ENCODE peak calls at places on chromosomes 11 and 22, in four cellular contexts. V is lower lobe of right lung, Y is neuronal stem cell, H is IMR-90. M is an unnamed sample.

GRCh38 chr11:120284272-120284671 is 40.8 kb upstream of the TLCD5 start:
- DNase-seq in V (peak), Y (no peak), H (no peak), M (no peak)

GRCh38 chr11:45857834-45858492 is 10.7 kb downstream of the CRY2 start:
- DNase-seq in V (peak), Y (no peak), H (peak), M (no peak)

GRCh38 chr11:1888811-1889526 is 2.7 kb downstream of the PRR33 start:
- DNase-seq in V (peak), Y (no peak), H (no peak), M (no peak)

GRCh38 chr11:12482839-12483238 is 105.5 kb downstream of the PARVA start:
- DNase-seq in V (no peak), Y (no peak), H (no peak), M (no peak)

GRCh38 chr11:126149759-126150236 is 61.7 kb downstream of the RPUSD4 start:
- DNase-seq in V (no peak), Y (no peak), H (no peak), M (no peak)

GRCh38 chr22:17917490-17917983 is 106.8 kb downstream of the MICAL3 start:
- DNase-seq in V (no peak), Y (no peak), H (no peak), M (no peak)

GRCh38 chr22:47125603-47126002 is 363.2 kb downstream of the TBC1D22A start:
- DNase-seq in V (peak), Y (no peak), H (no peak), M (no peak)

GRCh38 chr11:118615282-118615979 is 8.0 kb downstream of the PHLDB1 start:
- DNase-seq in V (peak), Y (peak), H (no peak), M (no peak)

GRCh38 chr11:8686325-8686724 is 3.7 kb downstream of the RPL27A start:
- DNase-seq in V (no peak), Y (no peak), H (no peak), M (no peak)
- H3K4me3 ChIP-seq in V (no peak), Y (no peak), H (no peak), M (no peak)

GRCh38 chr11:9575531-9576240 is 2.2 kb downstream of the WEE1 start:
- DNase-seq in V (no peak), Y (no peak), H (no peak), M (no peak)

GRCh38 chr11:9574806-9575530 is 1.5 kb downstream of the WEE1 start:
- DNase-seq in V (no peak), Y (no peak), H (peak), M (peak)

GRCh38 chr11:9574556-9574805 is 1.0 kb downstream of the WEE1 start:
- DNase-seq in V (peak), Y (no peak), H (no peak), M (no peak)

GRCh38 chr11:9577551-9577950 is 4.1 kb downstream of the WEE1 start:
- DNase-seq in V (no peak), Y (no peak), H (peak), M (no peak)

DNA sequence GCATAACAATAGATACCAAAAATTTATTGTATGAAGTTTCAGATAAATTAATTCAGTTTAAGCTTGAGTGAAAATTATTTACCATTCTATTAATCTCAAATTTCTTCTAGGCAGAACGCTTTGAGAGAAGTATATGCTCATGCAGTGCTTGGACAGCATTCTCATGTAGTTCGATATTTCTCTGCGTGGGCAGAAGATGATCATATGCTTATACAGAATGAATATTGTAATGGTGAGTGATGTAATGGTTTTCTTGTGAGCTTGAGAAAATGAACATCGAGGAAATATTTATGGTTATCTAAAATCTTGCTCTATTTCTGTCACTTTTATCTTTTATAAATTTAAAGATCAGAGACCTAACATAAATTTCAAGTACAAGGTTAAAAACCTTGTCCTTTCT is 3.6 kb downstream of the WEE1 start:
- DNase-seq in V (no peak), Y (no peak), H (peak), M (no peak)
- H3K4me3 ChIP-seq in V (peak), Y (peak), H (peak), M (no peak)

DNA sequence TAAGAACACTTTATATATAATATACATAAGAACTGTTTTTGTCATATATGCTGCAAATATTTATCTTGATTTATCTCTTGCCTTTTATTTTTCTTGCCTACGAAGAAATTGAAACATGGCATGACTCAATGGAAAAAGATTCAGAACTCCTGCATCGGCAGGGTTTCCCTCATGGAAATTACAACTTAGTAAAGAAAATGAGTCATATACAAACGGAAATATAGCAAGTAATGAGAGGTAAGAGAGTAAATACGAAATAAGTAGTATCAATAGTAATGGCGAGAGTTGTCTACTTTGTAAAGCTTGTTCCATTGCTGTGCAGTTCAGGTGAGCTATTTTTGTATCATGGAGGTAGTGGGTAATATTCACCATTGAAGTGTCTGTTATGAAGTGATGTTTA is 350.4 kb downstream of the DDX10 start:
- DNase-seq in V (no peak), Y (no peak), H (peak), M (no peak)
- H3K4me3 ChIP-seq in V (no peak), Y (no peak), H (no peak), M (no peak)

DNA sequence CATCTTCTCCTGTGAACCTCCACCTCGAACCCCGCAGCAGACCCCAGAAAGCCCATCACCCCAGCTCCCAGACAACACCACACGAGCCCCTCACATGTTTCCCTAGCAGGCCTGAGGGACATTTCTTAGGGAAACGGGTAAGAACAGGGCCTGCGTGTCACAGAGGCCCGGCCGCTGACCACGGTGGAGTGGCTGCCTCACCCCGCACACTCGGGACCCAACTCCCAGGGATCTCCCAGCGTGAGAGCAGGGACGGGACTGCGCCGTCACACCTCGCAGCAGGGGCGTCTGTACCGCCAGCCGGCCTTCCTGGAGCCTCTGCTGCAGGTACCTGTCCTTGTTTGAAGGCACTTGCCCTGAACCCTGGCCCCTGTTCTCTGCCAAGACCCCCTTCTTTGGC is 10.2 kb downstream of the ATP5MGL start:
- DNase-seq in V (no peak), Y (no peak), H (no peak), M (no peak)
- H3K4me3 ChIP-seq in V (no peak), Y (no peak), H (no peak), M (no peak)

GRCh38 chr22:24521791-24522245 is 26.7 kb downstream of the UPB1 start:
- DNase-seq in V (peak), Y (peak), H (peak), M (peak)
- H3K4me3 ChIP-seq in V (no peak), Y (no peak), H (no peak), M (no peak)

GRCh38 chr22:50202130-50202671 is 1.4 kb downstream of the SELENOO start:
- DNase-seq in V (no peak), Y (no peak), H (no peak), M (no peak)

GRCh38 chr22:50200333-50201190 is at the start of gene SELENOO:
- DNase-seq in V (peak), Y (peak), H (peak), M (peak)

GRCh38 chr22:50199836-50200332 is 927 bp upstream of the SELENOO start:
- DNase-seq in V (no peak), Y (no peak), H (no peak), M (peak)

GRCh38 chr22:50203288-50203687 is 2.5 kb downstream of the SELENOO start:
- DNase-seq in V (no peak), Y (no peak), H (no peak), M (no peak)

GRCh38 chr22:50201191-50202129 is 649 bp downstream of the SELENOO start:
- DNase-seq in V (no peak), Y (no peak), H (no peak), M (no peak)
- H3K4me3 ChIP-seq in V (peak), Y (peak), H (peak), M (peak)

GRCh38 chr11:63610604-63611394 is 3.4 kb downstream of the PLAAT3 start:
- DNase-seq in V (no peak), Y (no peak), H (no peak), M (no peak)
- H3K4me3 ChIP-seq in V (peak), Y (no peak), H (no peak), M (no peak)

GRCh38 chr11:69637601-69637955 is 3.4 kb upstream of the CCND1 start:
- DNase-seq in V (no peak), Y (no peak), H (no peak), M (no peak)
- H3K4me3 ChIP-seq in V (peak), Y (no peak), H (no peak), M (no peak)

DNA sequence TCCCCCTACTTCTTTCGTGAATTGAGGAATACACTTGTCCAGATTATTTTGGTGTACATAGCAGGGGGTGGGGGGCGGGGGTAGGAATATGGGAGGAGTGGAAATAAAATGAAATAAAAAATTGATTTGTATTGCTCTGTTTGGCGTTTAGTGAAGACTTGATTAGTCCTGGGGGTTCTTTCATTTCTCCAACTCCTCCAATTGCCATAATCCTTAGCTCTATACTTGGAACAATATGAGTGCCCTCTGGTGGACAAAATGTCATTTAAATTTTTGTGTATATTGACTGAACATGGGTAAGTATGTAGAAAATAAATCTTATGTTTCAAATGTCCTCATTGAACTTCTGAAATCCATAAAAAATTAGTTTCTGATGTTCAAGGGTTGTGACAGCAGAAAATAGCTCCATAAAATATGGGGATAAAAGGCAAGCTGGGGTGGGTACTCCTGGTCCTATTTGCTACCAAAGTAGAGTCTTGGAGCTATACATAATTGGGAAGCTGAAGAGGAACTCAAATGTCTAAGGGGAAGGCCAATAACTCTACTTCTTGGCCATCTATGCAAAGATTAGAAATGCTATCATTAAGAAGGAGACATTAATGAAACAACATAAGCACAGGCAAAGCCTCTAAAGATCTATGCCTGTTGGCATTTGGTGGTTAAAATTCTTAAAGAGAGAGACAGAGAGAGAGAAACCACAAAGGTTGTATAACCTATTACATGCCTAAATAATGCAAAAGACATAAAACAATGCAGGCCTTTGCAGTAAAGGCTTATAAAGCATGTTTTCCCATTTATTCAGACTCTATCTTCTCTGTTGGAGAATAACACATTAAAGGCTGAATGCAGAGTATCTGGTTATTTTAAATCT is 421.6 kb downstream of the METTL15 start:
- DNase-seq in V (no peak), Y (peak), H (peak), M (peak)
- H3K4me3 ChIP-seq in V (no peak), Y (no peak), H (no peak), M (no peak)

GRCh38 chr22:22423681-22424080 is 84.9 kb downstream of the ZNF280B start:
- DNase-seq in V (no peak), Y (no peak), H (no peak), M (no peak)
- H3K4me3 ChIP-seq in V (no peak), Y (no peak), H (no peak), M (no peak)

M was measured in WERI-Rb-1.